ENCODE peak calls at places on chromosome 12, in eight cellular contexts. One of them, this sample, is unnamed.

GRCh38 chr12:110689002-110689600 is at the start of gene HVCN1:
- DNase-seq in thoracic aorta: no peak
- DNase-seq in testis: peak; percentile 54
- DNase-seq in AG10803: no peak
- DNase-seq in Peyer's patch: peak; percentile 82
- DNase-seq in adrenal gland: no peak
- DNase-seq in tibial artery: peak; percentile 79
- DNase-seq in thyroid gland: peak; percentile 43
- DNase-seq in this sample: peak; percentile 25

GRCh38 chr12:176321-177181 is 37.4 kb downstream of the SLC6A12 start:
- DNase-seq in testis: peak; percentile 69
- DNase-seq in thoracic aorta: no peak
- DNase-seq in AG10803: peak; percentile 57
- DNase-seq in tibial artery: no peak
- DNase-seq in adrenal gland: peak; percentile 54
- DNase-seq in Peyer's patch: peak; percentile 88
- DNase-seq in thyroid gland: peak; percentile 75
- DNase-seq in this sample: peak; percentile 56

GRCh38 chr12:58833844-58834243 is 86.5 kb downstream of the LRIG3 start:
- DNase-seq in thyroid gland: no peak
- DNase-seq in adrenal gland: no peak
- DNase-seq in thoracic aorta: no peak
- DNase-seq in Peyer's patch: no peak
- DNase-seq in tibial artery: no peak
- DNase-seq in testis: no peak
- DNase-seq in AG10803: no peak
- DNase-seq in this sample: no peak

GRCh38 chr12:67919406-67919805 is 69.8 kb upstream of the IFNG-AS1 start:
- DNase-seq in AG10803: peak; percentile 55
- DNase-seq in tibial artery: no peak
- DNase-seq in thyroid gland: no peak
- DNase-seq in thoracic aorta: no peak
- DNase-seq in Peyer's patch: no peak
- DNase-seq in adrenal gland: no peak
- DNase-seq in testis: no peak
- DNase-seq in this sample: peak; percentile 31

GRCh38 chr12:5280091-5280490 is 151.8 kb upstream of the NTF3 start:
- DNase-seq in Peyer's patch: no peak
- DNase-seq in thoracic aorta: no peak
- DNase-seq in adrenal gland: no peak
- DNase-seq in tibial artery: no peak
- DNase-seq in thyroid gland: no peak
- DNase-seq in AG10803: no peak
- DNase-seq in testis: no peak
- DNase-seq in this sample: no peak

GRCh38 chr12:65728348-65728912 is 95.9 kb upstream of the HMGA2 start:
- DNase-seq in Peyer's patch: no peak
- DNase-seq in AG10803: no peak
- DNase-seq in testis: no peak
- DNase-seq in adrenal gland: no peak
- DNase-seq in thyroid gland: no peak
- DNase-seq in thoracic aorta: no peak
- DNase-seq in tibial artery: no peak
- DNase-seq in this sample: no peak

GRCh38 chr12:2613674-2614073 is 181.1 kb upstream of the FKBP4 start:
- DNase-seq in testis: no peak
- DNase-seq in thyroid gland: no peak
- DNase-seq in tibial artery: peak; percentile 85
- DNase-seq in Peyer's patch: no peak
- DNase-seq in thoracic aorta: peak; percentile 35
- DNase-seq in adrenal gland: peak; percentile 63
- DNase-seq in AG10803: peak; percentile 95
- DNase-seq in this sample: peak; percentile 90

GRCh38 chr12:100908501-100908900 is 113.9 kb downstream of the ANO4 start:
- DNase-seq in Peyer's patch: no peak
- DNase-seq in AG10803: peak; percentile 82
- DNase-seq in tibial artery: no peak
- DNase-seq in testis: no peak
- DNase-seq in thoracic aorta: no peak
- DNase-seq in thyroid gland: no peak
- DNase-seq in adrenal gland: no peak
- DNase-seq in this sample: peak; percentile 61

DNA sequence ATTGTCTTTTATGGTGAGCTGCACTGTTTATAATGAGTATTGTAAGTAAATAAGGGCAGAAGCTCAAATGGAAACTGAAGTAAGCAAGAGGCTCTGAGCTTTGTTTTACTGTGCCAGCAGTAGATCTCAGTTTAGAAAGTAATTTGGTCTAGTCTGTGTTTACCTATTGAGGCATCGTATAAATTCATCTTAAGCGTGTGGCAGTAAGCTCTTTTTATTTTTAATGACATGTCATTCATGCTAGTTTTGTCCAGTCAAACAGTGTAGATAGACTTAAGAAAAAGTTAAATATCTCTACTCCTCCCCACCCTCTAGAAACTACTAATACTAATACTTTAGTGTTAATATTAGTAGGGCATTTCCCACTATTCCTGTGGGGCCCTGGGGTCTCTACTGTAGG is 2.0 kb downstream of the ANO6 start:
- DNase-seq in Peyer's patch: no peak
- DNase-seq in adrenal gland: no peak
- DNase-seq in tibial artery: no peak
- DNase-seq in thyroid gland: no peak
- DNase-seq in testis: no peak
- DNase-seq in AG10803: no peak
- DNase-seq in thoracic aorta: no peak
- DNase-seq in this sample: peak; percentile 31
- H3K4me3 ChIP-seq in Peyer's patch: no peak overlapping the region
- H3K4me3 ChIP-seq in adrenal gland: peak overlapping the region; percentile 73
- H3K4me3 ChIP-seq in tibial artery: peak overlapping the region; percentile 73
- H3K4me3 ChIP-seq in thyroid gland: no peak overlapping the region
- H3K4me3 ChIP-seq in testis: peak overlapping the region; percentile 96
- H3K4me3 ChIP-seq in AG10803: peak overlapping the region; percentile 86
- H3K4me3 ChIP-seq in thoracic aorta: peak overlapping the region; percentile 96
- H3K4me3 ChIP-seq in this sample: peak overlapping the region; percentile 92

GRCh38 chr12:45257185-45257585 is 41.3 kb downstream of the ANO6 start:
- DNase-seq in thyroid gland: no peak
- DNase-seq in testis: no peak
- DNase-seq in Peyer's patch: no peak
- DNase-seq in thoracic aorta: no peak
- DNase-seq in tibial artery: no peak
- DNase-seq in AG10803: no peak
- DNase-seq in adrenal gland: no peak
- DNase-seq in this sample: no peak
- TF ChIP-seq CTCF in thyroid gland: no peak
- TF ChIP-seq CTCF in testis: no peak
- TF ChIP-seq CTCF in Peyer's patch: no peak
- TF ChIP-seq CTCF in thoracic aorta: no peak
- TF ChIP-seq CTCF in tibial artery: no peak
- TF ChIP-seq CTCF in AG10803: no peak
- TF ChIP-seq CTCF in adrenal gland: no peak
- TF ChIP-seq CTCF in this sample: no peak

GRCh38 chr12:46664771-46665287 is 161.0 kb downstream of the SLC38A4 start:
- DNase-seq in thyroid gland: no peak
- DNase-seq in AG10803: peak; percentile 84
- DNase-seq in tibial artery: no peak
- DNase-seq in thoracic aorta: no peak
- DNase-seq in testis: no peak
- DNase-seq in Peyer's patch: no peak
- DNase-seq in adrenal gland: peak; percentile 19
- DNase-seq in this sample: peak; percentile 96
- H3K4me3 ChIP-seq in thyroid gland: no peak overlapping the region
- H3K4me3 ChIP-seq in AG10803: no peak overlapping the region
- H3K4me3 ChIP-seq in tibial artery: no peak overlapping the region
- H3K4me3 ChIP-seq in thoracic aorta: no peak overlapping the region
- H3K4me3 ChIP-seq in testis: no peak overlapping the region
- H3K4me3 ChIP-seq in Peyer's patch: no peak overlapping the region
- H3K4me3 ChIP-seq in adrenal gland: no peak overlapping the region
- H3K4me3 ChIP-seq in this sample: no peak overlapping the region

DNA sequence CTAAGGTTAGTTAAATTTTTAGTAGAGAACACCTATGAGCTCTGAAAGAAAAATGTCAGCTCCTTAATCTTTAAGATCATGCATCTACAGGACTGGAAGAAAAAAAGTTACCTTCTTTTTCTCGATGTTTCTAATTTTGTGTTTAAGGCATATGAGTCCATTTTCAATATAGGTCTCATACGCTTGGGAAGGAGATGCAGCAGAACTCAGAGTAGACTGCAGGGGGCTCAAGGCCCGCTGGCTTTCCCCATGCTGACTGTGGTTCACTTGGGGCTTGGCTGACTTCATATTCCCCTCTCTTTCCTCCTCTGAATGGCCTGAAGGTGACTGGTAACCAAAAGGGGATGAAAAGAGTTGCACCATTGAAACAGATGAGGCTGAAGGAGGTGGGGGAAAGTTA is 1.5 kb downstream of the CAPRIN2 start:
- DNase-seq in thyroid gland: no peak
- DNase-seq in thoracic aorta: no peak
- DNase-seq in testis: no peak
- DNase-seq in adrenal gland: no peak
- DNase-seq in Peyer's patch: no peak
- DNase-seq in AG10803: peak; percentile 27
- DNase-seq in tibial artery: no peak
- DNase-seq in this sample: peak; percentile 24
- TF ChIP-seq CTCF in thyroid gland: no peak
- TF ChIP-seq CTCF in thoracic aorta: peak; percentile 23
- TF ChIP-seq CTCF in testis: no peak
- TF ChIP-seq CTCF in adrenal gland: no peak
- TF ChIP-seq CTCF in Peyer's patch: no peak
- TF ChIP-seq CTCF in AG10803: peak; percentile 43
- TF ChIP-seq CTCF in tibial artery: no peak
- TF ChIP-seq CTCF in this sample: peak; percentile 51

GRCh38 chr12:24798335-24798734 is 150.6 kb downstream of the BCAT1 start:
- DNase-seq in testis: no peak
- DNase-seq in tibial artery: no peak
- DNase-seq in Peyer's patch: no peak
- DNase-seq in adrenal gland: no peak
- DNase-seq in AG10803: no peak
- DNase-seq in thoracic aorta: no peak
- DNase-seq in thyroid gland: no peak
- DNase-seq in this sample: no peak

GRCh38 chr12:24791622-24792021 is 157.3 kb downstream of the BCAT1 start:
- DNase-seq in thyroid gland: no peak
- DNase-seq in Peyer's patch: no peak
- DNase-seq in testis: no peak
- DNase-seq in tibial artery: no peak
- DNase-seq in AG10803: no peak
- DNase-seq in adrenal gland: no peak
- DNase-seq in thoracic aorta: no peak
- DNase-seq in this sample: no peak

GRCh38 chr12:24797901-24798300 is 151.0 kb downstream of the BCAT1 start:
- DNase-seq in tibial artery: no peak
- DNase-seq in thyroid gland: no peak
- DNase-seq in AG10803: no peak
- DNase-seq in adrenal gland: no peak
- DNase-seq in Peyer's patch: no peak
- DNase-seq in testis: no peak
- DNase-seq in thoracic aorta: no peak
- DNase-seq in this sample: no peak

GRCh38 chr12:24795699-24796385 is 153.1 kb downstream of the BCAT1 start:
- DNase-seq in testis: no peak
- DNase-seq in tibial artery: no peak
- DNase-seq in AG10803: no peak
- DNase-seq in adrenal gland: no peak
- DNase-seq in thoracic aorta: no peak
- DNase-seq in Peyer's patch: no peak
- DNase-seq in thyroid gland: no peak
- DNase-seq in this sample: peak; percentile 46
- H3K4me3 ChIP-seq in testis: no peak overlapping the region
- H3K4me3 ChIP-seq in tibial artery: peak overlapping the region; percentile 20
- H3K4me3 ChIP-seq in AG10803: no peak overlapping the region
- H3K4me3 ChIP-seq in adrenal gland: peak overlapping the region; percentile 41
- H3K4me3 ChIP-seq in thoracic aorta: peak overlapping the region; percentile 53
- H3K4me3 ChIP-seq in Peyer's patch: peak overlapping the region; percentile 17
- H3K4me3 ChIP-seq in thyroid gland: no peak overlapping the region
- H3K4me3 ChIP-seq in this sample: peak overlapping the region; percentile 41

GRCh38 chr12:132186857-132187620 is 42.8 kb downstream of the NOC4L start:
- DNase-seq in thoracic aorta: no peak
- DNase-seq in thyroid gland: no peak
- DNase-seq in AG10803: no peak
- DNase-seq in Peyer's patch: no peak
- DNase-seq in tibial artery: no peak
- DNase-seq in adrenal gland: no peak
- DNase-seq in testis: no peak
- DNase-seq in this sample: no peak
- TF ChIP-seq CTCF in thoracic aorta: no peak
- TF ChIP-seq CTCF in thyroid gland: no peak
- TF ChIP-seq CTCF in AG10803: no peak
- TF ChIP-seq CTCF in Peyer's patch: no peak
- TF ChIP-seq CTCF in tibial artery: no peak
- TF ChIP-seq CTCF in adrenal gland: no peak
- TF ChIP-seq CTCF in testis: no peak
- TF ChIP-seq CTCF in this sample: no peak